ENCODE peak calls at places on chromosomes 1 and 21, in eight cellular contexts. One of them, this sample, is unnamed.

GRCh38 chr1:205588691-205589445 is 42.9 kb downstream of the ELK4 start:
- DNase-seq in cardiac fibroblast: peak
- DNase-seq in T-helper 17 cell: no peak
- DNase-seq in Peyer's patch: no peak
- DNase-seq in cerebellar cortex: peak
- DNase-seq in stimulated activated CD4-positive, alpha-beta T cell treated with anti-CD3 and anti-CD28 coated beads, TNF-alpha, amount 100 ng/mL, for 24 hours: no peak
- DNase-seq in thoracic aorta: no peak
- DNase-seq in Right ventricle myocardium superior: no peak
- DNase-seq in this sample: peak

GRCh38 chr1:179612361-179612760 is 20.7 kb downstream of the TDRD5 start:
- DNase-seq in cardiac fibroblast: no peak
- DNase-seq in T-helper 17 cell: no peak
- DNase-seq in Peyer's patch: no peak
- DNase-seq in cerebellar cortex: no peak
- DNase-seq in stimulated activated CD4-positive, alpha-beta T cell treated with anti-CD3 and anti-CD28 coated beads, TNF-alpha, amount 100 ng/mL, for 24 hours: no peak
- DNase-seq in thoracic aorta: no peak
- DNase-seq in Right ventricle myocardium superior: no peak
- DNase-seq in this sample: no peak

GRCh38 chr1:152967201-152967600 is 3.2 kb upstream of the SPRR4 start:
- DNase-seq in cardiac fibroblast: no peak
- DNase-seq in T-helper 17 cell: no peak
- DNase-seq in Peyer's patch: no peak
- DNase-seq in cerebellar cortex: no peak
- DNase-seq in stimulated activated CD4-positive, alpha-beta T cell treated with anti-CD3 and anti-CD28 coated beads, TNF-alpha, amount 100 ng/mL, for 24 hours: no peak
- DNase-seq in thoracic aorta: no peak
- DNase-seq in Right ventricle myocardium superior: no peak
- DNase-seq in this sample: no peak

GRCh38 chr21:15036189-15036588 is 28.6 kb downstream of the NRIP1 start:
- DNase-seq in cardiac fibroblast: no peak
- DNase-seq in T-helper 17 cell: no peak
- DNase-seq in Peyer's patch: no peak
- DNase-seq in cerebellar cortex: no peak
- DNase-seq in stimulated activated CD4-positive, alpha-beta T cell treated with anti-CD3 and anti-CD28 coated beads, TNF-alpha, amount 100 ng/mL, for 24 hours: no peak
- DNase-seq in thoracic aorta: no peak
- DNase-seq in Right ventricle myocardium superior: no peak
- DNase-seq in this sample: no peak

GRCh38 chr1:194378517-194378916 is 1192.1 kb upstream of the B3GALT2 start:
- DNase-seq in cardiac fibroblast: no peak
- DNase-seq in T-helper 17 cell: no peak
- DNase-seq in Peyer's patch: no peak
- DNase-seq in cerebellar cortex: no peak
- DNase-seq in stimulated activated CD4-positive, alpha-beta T cell treated with anti-CD3 and anti-CD28 coated beads, TNF-alpha, amount 100 ng/mL, for 24 hours: no peak
- DNase-seq in thoracic aorta: no peak
- DNase-seq in Right ventricle myocardium superior: no peak
- DNase-seq in this sample: no peak

GRCh38 chr1:243216741-243217140 is 38.3 kb downstream of the CEP170 start:
- DNase-seq in cardiac fibroblast: peak
- DNase-seq in T-helper 17 cell: no peak
- DNase-seq in Peyer's patch: no peak
- DNase-seq in cerebellar cortex: no peak
- DNase-seq in stimulated activated CD4-positive, alpha-beta T cell treated with anti-CD3 and anti-CD28 coated beads, TNF-alpha, amount 100 ng/mL, for 24 hours: no peak
- DNase-seq in thoracic aorta: no peak
- DNase-seq in Right ventricle myocardium superior: no peak
- DNase-seq in this sample: no peak

GRCh38 chr1:201221201-201221846 is 30.7 kb downstream of the IGFN1 start:
- DNase-seq in cardiac fibroblast: no peak
- DNase-seq in T-helper 17 cell: no peak
- DNase-seq in Peyer's patch: no peak
- DNase-seq in cerebellar cortex: no peak
- DNase-seq in stimulated activated CD4-positive, alpha-beta T cell treated with anti-CD3 and anti-CD28 coated beads, TNF-alpha, amount 100 ng/mL, for 24 hours: no peak
- DNase-seq in thoracic aorta: no peak
- DNase-seq in Right ventricle myocardium superior: no peak
- DNase-seq in this sample: no peak

GRCh38 chr1:50750021-50750619 is 209.9 kb downstream of the FAF1 start:
- DNase-seq in cardiac fibroblast: peak
- DNase-seq in T-helper 17 cell: no peak
- DNase-seq in Peyer's patch: no peak
- DNase-seq in cerebellar cortex: peak
- DNase-seq in stimulated activated CD4-positive, alpha-beta T cell treated with anti-CD3 and anti-CD28 coated beads, TNF-alpha, amount 100 ng/mL, for 24 hours: no peak
- DNase-seq in thoracic aorta: no peak
- DNase-seq in Right ventricle myocardium superior: no peak
- DNase-seq in this sample: no peak

GRCh38 chr1:221511797-221512196 is 230.1 kb downstream of the DUSP10 start:
- DNase-seq in cardiac fibroblast: no peak
- DNase-seq in T-helper 17 cell: no peak
- DNase-seq in Peyer's patch: no peak
- DNase-seq in cerebellar cortex: peak
- DNase-seq in stimulated activated CD4-positive, alpha-beta T cell treated with anti-CD3 and anti-CD28 coated beads, TNF-alpha, amount 100 ng/mL, for 24 hours: no peak
- DNase-seq in thoracic aorta: no peak
- DNase-seq in Right ventricle myocardium superior: no peak
- DNase-seq in this sample: no peak

GRCh38 chr1:211381481-211382181 is 55.0 kb downstream of the TRAF5 start:
- DNase-seq in cardiac fibroblast: no peak
- DNase-seq in T-helper 17 cell: no peak
- DNase-seq in Peyer's patch: no peak
- DNase-seq in cerebellar cortex: no peak
- DNase-seq in stimulated activated CD4-positive, alpha-beta T cell treated with anti-CD3 and anti-CD28 coated beads, TNF-alpha, amount 100 ng/mL, for 24 hours: no peak
- DNase-seq in thoracic aorta: no peak
- DNase-seq in Right ventricle myocardium superior: no peak
- DNase-seq in this sample: no peak

GRCh38 chr1:112251766-112252506 is 144.1 kb upstream of the CTTNBP2NL start:
- DNase-seq in cardiac fibroblast: peak
- DNase-seq in T-helper 17 cell: no peak
- DNase-seq in Peyer's patch: no peak
- DNase-seq in cerebellar cortex: no peak
- DNase-seq in stimulated activated CD4-positive, alpha-beta T cell treated with anti-CD3 and anti-CD28 coated beads, TNF-alpha, amount 100 ng/mL, for 24 hours: no peak
- DNase-seq in thoracic aorta: no peak
- DNase-seq in Right ventricle myocardium superior: no peak
- DNase-seq in this sample: no peak

GRCh38 chr1:37305841-37306240 is 168.5 kb upstream of the ZC3H12A start:
- DNase-seq in cardiac fibroblast: no peak
- DNase-seq in T-helper 17 cell: no peak
- DNase-seq in Peyer's patch: no peak
- DNase-seq in cerebellar cortex: no peak
- DNase-seq in stimulated activated CD4-positive, alpha-beta T cell treated with anti-CD3 and anti-CD28 coated beads, TNF-alpha, amount 100 ng/mL, for 24 hours: no peak
- DNase-seq in thoracic aorta: no peak
- DNase-seq in Right ventricle myocardium superior: no peak
- DNase-seq in this sample: peak

GRCh38 chr1:164937297-164937696 is 378.3 kb downstream of the PBX1 start:
- DNase-seq in cardiac fibroblast: no peak
- DNase-seq in T-helper 17 cell: no peak
- DNase-seq in Peyer's patch: no peak
- DNase-seq in cerebellar cortex: no peak
- DNase-seq in stimulated activated CD4-positive, alpha-beta T cell treated with anti-CD3 and anti-CD28 coated beads, TNF-alpha, amount 100 ng/mL, for 24 hours: no peak
- DNase-seq in thoracic aorta: no peak
- DNase-seq in Right ventricle myocardium superior: no peak
- DNase-seq in this sample: no peak

GRCh38 chr1:39080884-39081265 is 54.7 kb downstream of the NDUFS5 start:
- DNase-seq in cardiac fibroblast: no peak
- DNase-seq in T-helper 17 cell: no peak
- DNase-seq in Peyer's patch: no peak
- DNase-seq in cerebellar cortex: no peak
- DNase-seq in stimulated activated CD4-positive, alpha-beta T cell treated with anti-CD3 and anti-CD28 coated beads, TNF-alpha, amount 100 ng/mL, for 24 hours: no peak
- DNase-seq in thoracic aorta: no peak
- DNase-seq in Right ventricle myocardium superior: peak
- DNase-seq in this sample: peak

GRCh38 chr1:110557481-110557880 is 38.5 kb upstream of the KCNA10 start:
- DNase-seq in cardiac fibroblast: no peak
- DNase-seq in T-helper 17 cell: no peak
- DNase-seq in Peyer's patch: no peak
- DNase-seq in cerebellar cortex: no peak
- DNase-seq in stimulated activated CD4-positive, alpha-beta T cell treated with anti-CD3 and anti-CD28 coated beads, TNF-alpha, amount 100 ng/mL, for 24 hours: no peak
- DNase-seq in thoracic aorta: no peak
- DNase-seq in Right ventricle myocardium superior: no peak
- DNase-seq in this sample: no peak

GRCh38 chr1:53639251-53639721 is 99.7 kb downstream of the GLIS1 start:
- DNase-seq in cardiac fibroblast: peak
- DNase-seq in T-helper 17 cell: no peak
- DNase-seq in Peyer's patch: no peak
- DNase-seq in cerebellar cortex: no peak
- DNase-seq in stimulated activated CD4-positive, alpha-beta T cell treated with anti-CD3 and anti-CD28 coated beads, TNF-alpha, amount 100 ng/mL, for 24 hours: no peak
- DNase-seq in thoracic aorta: no peak
- DNase-seq in Right ventricle myocardium superior: no peak
- DNase-seq in this sample: peak

GRCh38 chr21:46507562-46507961 is 48.9 kb downstream of the DIP2A start:
- DNase-seq in cardiac fibroblast: no peak
- DNase-seq in T-helper 17 cell: no peak
- DNase-seq in Peyer's patch: no peak
- DNase-seq in cerebellar cortex: no peak
- DNase-seq in stimulated activated CD4-positive, alpha-beta T cell treated with anti-CD3 and anti-CD28 coated beads, TNF-alpha, amount 100 ng/mL, for 24 hours: no peak
- DNase-seq in thoracic aorta: no peak
- DNase-seq in Right ventricle myocardium superior: no peak
- DNase-seq in this sample: no peak

GRCh38 chr1:84300991-84301758 is at the start of gene SAMD13:
- DNase-seq in cardiac fibroblast: peak
- DNase-seq in T-helper 17 cell: no peak
- DNase-seq in Peyer's patch: peak
- DNase-seq in cerebellar cortex: peak
- DNase-seq in stimulated activated CD4-positive, alpha-beta T cell treated with anti-CD3 and anti-CD28 coated beads, TNF-alpha, amount 100 ng/mL, for 24 hours: peak
- DNase-seq in thoracic aorta: peak
- DNase-seq in Right ventricle myocardium superior: peak
- DNase-seq in this sample: no peak

GRCh38 chr1:109191377-109191776 is 22.3 kb upstream of the SARS1 start:
- DNase-seq in cardiac fibroblast: no peak
- DNase-seq in T-helper 17 cell: no peak
- DNase-seq in Peyer's patch: no peak
- DNase-seq in cerebellar cortex: no peak
- DNase-seq in stimulated activated CD4-positive, alpha-beta T cell treated with anti-CD3 and anti-CD28 coated beads, TNF-alpha, amount 100 ng/mL, for 24 hours: no peak
- DNase-seq in thoracic aorta: no peak
- DNase-seq in Right ventricle myocardium superior: no peak
- DNase-seq in this sample: no peak

GRCh38 chr1:29390491-29391361 is 154.4 kb downstream of the PTPRU start:
- DNase-seq in cardiac fibroblast: no peak
- DNase-seq in T-helper 17 cell: no peak
- DNase-seq in Peyer's patch: no peak
- DNase-seq in cerebellar cortex: no peak
- DNase-seq in stimulated activated CD4-positive, alpha-beta T cell treated with anti-CD3 and anti-CD28 coated beads, TNF-alpha, amount 100 ng/mL, for 24 hours: no peak
- DNase-seq in thoracic aorta: no peak
- DNase-seq in Right ventricle myocardium superior: no peak
- DNase-seq in this sample: no peak

This sample was measured in spleen.